ENCODE peak calls at places on chromosomes 1 and 21, in nine cellular contexts. T is mucosa of descending colon, F is PC-3, Y is OCI-LY7, R is IMR-90, K is astrocyte of the spinal cord, Q is tibial nerve, B is mammary epithelial cell, Z is lower lobe of right lung. M is an unnamed sample.

GRCh38 chr1:209772116-209772515 is 12.2 kb downstream of the C1orf74 start:
- DNase-seq in T (no peak), F (no peak), Y (no peak), R (no peak), K (no peak), Q (no peak), B (peak), Z (no peak), M (no peak)

GRCh38 chr1:241639653-241640148 is 468 bp downstream of the CHML start:
- DNase-seq in T (peak), F (no peak), Y (peak), R (no peak), K (peak), Q (no peak), B (peak), Z (peak), M (no peak)

GRCh38 chr1:36807262-36807661 is 227.1 kb downstream of the GRIK3 start:
- DNase-seq in T (no peak), F (no peak), Y (no peak), R (no peak), K (no peak), Q (no peak), B (no peak), Z (no peak), M (no peak)

GRCh38 chr1:204360314-204360713 is 585 bp upstream of the PLEKHA6 start:
- DNase-seq in T (no peak), F (no peak), Y (no peak), R (no peak), K (no peak), Q (no peak), B (no peak), Z (no peak), M (no peak)

GRCh38 chr1:215473943-215474342 is 93.2 kb upstream of the KCTD3 start:
- DNase-seq in T (no peak), F (no peak), Y (no peak), R (peak), K (no peak), Q (no peak), B (no peak), Z (no peak), M (no peak)

GRCh38 chr1:205598841-205599666 is 32.8 kb downstream of the ELK4 start:
- DNase-seq in T (peak), F (no peak), Y (no peak), R (peak), K (peak), Q (no peak), B (peak), Z (no peak), M (no peak)

GRCh38 chr1:14442669-14443068 is 155.8 kb upstream of the KAZN start:
- DNase-seq in T (no peak), F (no peak), Y (peak), R (no peak), K (no peak), Q (no peak), B (no peak), Z (no peak), M (no peak)

GRCh38 chr1:16918371-16918770 is 3.4 kb upstream of the CROCC start:
- DNase-seq in T (no peak), F (no peak), Y (no peak), R (no peak), K (no peak), Q (no peak), B (no peak), Z (peak), M (no peak)

GRCh38 chr1:228884615-228885566 is 149.6 kb downstream of the RHOU start:
- DNase-seq in T (no peak), F (no peak), Y (no peak), R (peak), K (no peak), Q (no peak), B (no peak), Z (no peak), M (no peak)

GRCh38 chr1:153375511-153375910 is at the start of gene S100A12:
- DNase-seq in T (no peak), F (peak), Y (no peak), R (peak), K (peak), Q (no peak), B (peak), Z (no peak), M (no peak)

GRCh38 chr21:44800103-44800502 is 1.5 kb downstream of the UBE2G2 start:
- DNase-seq in T (peak), F (peak), Y (peak), R (peak), K (peak), Q (no peak), B (peak), Z (no peak), M (no peak)

GRCh38 chr1:162562452-162562828 is 918 bp downstream of the UAP1 start:
- DNase-seq in T (peak), F (peak), Y (no peak), R (peak), K (peak), Q (no peak), B (peak), Z (no peak), M (no peak)

GRCh38 chr21:26844258-26845065 is 747 bp downstream of the ADAMTS1 start:
- DNase-seq in T (no peak), F (peak), Y (no peak), R (peak), K (peak), Q (peak), B (peak), Z (peak), M (no peak)

GRCh38 chr1:56068908-56069307 is 510.5 kb downstream of the PLPP3 start:
- DNase-seq in T (no peak), F (peak), Y (no peak), R (peak), K (peak), Q (no peak), B (peak), Z (no peak), M (no peak)

GRCh38 chr1:13583592-13583963 is at the start of gene PDPN:
- DNase-seq in T (no peak), F (no peak), Y (no peak), R (no peak), K (peak), Q (no peak), B (no peak), Z (no peak), M (no peak)

GRCh38 chr1:16718908-16719533 is 21.3 kb upstream of the RNU1-4 start:
- DNase-seq in T (no peak), F (peak), Y (peak), R (no peak), K (no peak), Q (no peak), B (peak), Z (no peak), M (no peak)

GRCh38 chr1:157233131-157233530 is 94.9 kb upstream of the ETV3 start:
- DNase-seq in T (no peak), F (no peak), Y (no peak), R (no peak), K (no peak), Q (no peak), B (no peak), Z (no peak), M (no peak)

GRCh38 chr1:118960567-118961136 is 27.5 kb downstream of the TBX15 start:
- DNase-seq in T (peak), F (peak), Y (peak), R (no peak), K (peak), Q (peak), B (no peak), Z (no peak), M (no peak)

GRCh38 chr1:68015960-68016359 is 34.5 kb downstream of the DIRAS3 start:
- DNase-seq in T (no peak), F (no peak), Y (no peak), R (no peak), K (no peak), Q (no peak), B (no peak), Z (no peak), M (no peak)

GRCh38 chr1:85451236-85451830 is 13.6 kb downstream of the DDAH1 start:
- DNase-seq in T (no peak), F (peak), Y (no peak), R (no peak), K (no peak), Q (no peak), B (peak), Z (no peak), M (no peak)

GRCh38 chr1:186304982-186305949 is 69.8 kb downstream of the TPR start:
- DNase-seq in T (no peak), F (peak), Y (peak), R (peak), K (peak), Q (no peak), B (peak), Z (no peak), M (peak)

GRCh38 chr1:111191496-111191895 is 8.9 kb downstream of the DENND2D start:
- DNase-seq in T (no peak), F (no peak), Y (no peak), R (peak), K (peak), Q (no peak), B (no peak), Z (no peak), M (no peak)

GRCh38 chr1:118333601-118334241 is 148.7 kb upstream of the SPAG17 start:
- DNase-seq in T (no peak), F (no peak), Y (no peak), R (no peak), K (peak), Q (no peak), B (no peak), Z (no peak), M (no peak)

GRCh38 chr1:180136311-180136967 is 18.2 kb upstream of the QSOX1 start:
- DNase-seq in T (no peak), F (peak), Y (no peak), R (peak), K (no peak), Q (no peak), B (no peak), Z (no peak), M (no peak)

GRCh38 chr1:115098979-115099692 is 9.8 kb upstream of the TSPAN2 start:
- DNase-seq in T (peak), F (peak), Y (peak), R (peak), K (peak), Q (no peak), B (peak), Z (peak), M (peak)

GRCh38 chr1:43660355-43660754 is 10.4 kb downstream of the KDM4A start:
- DNase-seq in T (no peak), F (no peak), Y (no peak), R (no peak), K (no peak), Q (no peak), B (no peak), Z (no peak), M (no peak)

GRCh38 chr1:36784147-36784862 is 250.0 kb downstream of the GRIK3 start:
- DNase-seq in T (no peak), F (no peak), Y (no peak), R (no peak), K (no peak), Q (no peak), B (no peak), Z (no peak), M (no peak)

GRCh38 chr1:90940746-90941145 is 81.1 kb downstream of the ZNF644 start:
- DNase-seq in T (no peak), F (no peak), Y (no peak), R (no peak), K (no peak), Q (no peak), B (no peak), Z (no peak), M (no peak)

GRCh38 chr1:165575700-165576099 is 31.9 kb downstream of the LRRC52 start:
- DNase-seq in T (no peak), F (no peak), Y (no peak), R (no peak), K (no peak), Q (no peak), B (no peak), Z (no peak), M (no peak)

GRCh38 chr1:67973061-67973460 is 77.4 kb downstream of the DIRAS3 start:
- DNase-seq in T (no peak), F (no peak), Y (no peak), R (peak), K (peak), Q (no peak), B (no peak), Z (no peak), M (no peak)

GRCh38 chr1:204623894-204624361 is 61.6 kb downstream of the LRRN2 start:
- DNase-seq in T (no peak), F (peak), Y (peak), R (no peak), K (no peak), Q (no peak), B (no peak), Z (no peak), M (no peak)

GRCh38 chr1:76238094-76238551 is 163.6 kb downstream of the ST6GALNAC3 start:
- DNase-seq in T (no peak), F (no peak), Y (no peak), R (no peak), K (peak), Q (no peak), B (no peak), Z (no peak), M (no peak)

GRCh38 chr1:201245082-201245481 is 38.2 kb upstream of the PKP1 start:
- DNase-seq in T (peak), F (peak), Y (no peak), R (no peak), K (no peak), Q (no peak), B (no peak), Z (no peak), M (no peak)

GRCh38 chr1:3564921-3565831 is 46.1 kb downstream of the MEGF6 start:
- DNase-seq in T (peak), F (peak), Y (peak), R (peak), K (no peak), Q (no peak), B (no peak), Z (no peak), M (peak)

GRCh38 chr1:2356911-2357845 is 34.2 kb downstream of the MORN1 start:
- DNase-seq in T (no peak), F (no peak), Y (no peak), R (no peak), K (no peak), Q (no peak), B (no peak), Z (peak), M (no peak)

GRCh38 chr21:36707763-36708511 is 9.0 kb downstream of the SIM2 start:
- DNase-seq in T (no peak), F (no peak), Y (no peak), R (no peak), K (no peak), Q (no peak), B (no peak), Z (no peak), M (no peak)

GRCh38 chr1:37945743-37946702 is 830 bp downstream of the INPP5B start:
- DNase-seq in T (peak), F (no peak), Y (no peak), R (peak), K (peak), Q (peak), B (no peak), Z (peak), M (no peak)

GRCh38 chr1:37944816-37945215 is 2.0 kb downstream of the INPP5B start:
- DNase-seq in T (no peak), F (no peak), Y (no peak), R (no peak), K (no peak), Q (no peak), B (no peak), Z (peak), M (no peak)

GRCh38 chr1:37944091-37944763 is 2.6 kb downstream of the INPP5B start:
- DNase-seq in T (no peak), F (no peak), Y (no peak), R (peak), K (peak), Q (no peak), B (no peak), Z (peak), M (no peak)

GRCh38 chr1:37940299-37940947 is 6.4 kb downstream of the INPP5B start:
- DNase-seq in T (peak), F (no peak), Y (no peak), R (no peak), K (no peak), Q (no peak), B (no peak), Z (peak), M (no peak)
- TF ChIP-seq CTCF in T (no peak), F (no peak), Y (no peak), R (no peak), K (no peak), Q (no peak), B (no peak), Z (no peak), M (no peak)

GRCh38 chr1:6580588-6581270 is 935 bp downstream of the ZBTB48 start:
- DNase-seq in T (no peak), F (peak), Y (peak), R (no peak), K (no peak), Q (no peak), B (no peak), Z (peak), M (no peak)

GRCh38 chr1:6577831-6578525 is 1.8 kb upstream of the ZBTB48 start:
- DNase-seq in T (no peak), F (no peak), Y (no peak), R (no peak), K (no peak), Q (no peak), B (no peak), Z (no peak), M (no peak)

GRCh38 chr1:6579374-6580118 is at the start of gene ZBTB48:
- DNase-seq in T (peak), F (peak), Y (peak), R (peak), K (peak), Q (peak), B (peak), Z (peak), M (peak)

GRCh38 chr1:6580119-6580587 is 359 bp downstream of the ZBTB48 start:
- DNase-seq in T (no peak), F (no peak), Y (peak), R (no peak), K (no peak), Q (no peak), B (no peak), Z (no peak), M (no peak)

DNA sequence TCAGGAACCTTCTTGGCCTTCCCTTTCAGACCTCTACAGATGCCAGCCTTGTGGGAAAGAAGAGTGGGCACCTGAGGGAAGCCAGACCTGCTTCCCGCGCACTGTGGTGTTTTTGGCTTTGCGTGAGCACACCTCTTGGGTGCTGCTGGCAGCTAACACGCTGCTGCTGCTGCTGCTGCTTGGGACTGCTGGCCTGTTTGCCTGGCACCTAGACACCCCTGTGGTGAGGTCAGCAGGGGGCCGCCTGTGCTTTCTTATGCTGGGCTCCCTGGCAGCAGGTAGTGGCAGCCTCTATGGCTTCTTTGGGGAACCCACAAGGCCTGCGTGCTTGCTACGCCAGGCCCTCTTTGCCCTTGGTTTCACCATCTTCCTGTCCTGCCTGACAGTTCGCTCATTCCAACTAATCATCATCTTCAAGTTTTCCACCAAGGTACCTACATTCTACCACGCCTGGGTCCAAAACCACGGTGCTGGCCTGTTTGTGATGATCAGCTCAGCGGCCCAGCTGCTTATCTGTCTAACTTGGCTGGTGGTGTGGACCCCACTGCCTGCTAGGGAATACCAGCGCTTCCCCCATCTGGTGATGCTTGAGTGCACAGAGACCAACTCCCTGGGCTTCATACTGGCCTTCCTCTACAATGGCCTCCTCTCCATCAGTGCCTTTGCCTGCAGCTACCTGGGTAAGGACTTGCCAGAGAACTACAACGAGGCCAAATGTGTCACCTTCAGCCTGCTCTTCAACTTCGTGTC is 995 bp upstream of the ZBTB48 start:
- DNase-seq in T (no peak), F (no peak), Y (no peak), R (no peak), K (no peak), Q (no peak), B (no peak), Z (no peak), M (no peak)
- H3K4me3 ChIP-seq in T (no peak), F (peak), Y (peak), R (no peak), K (no peak), Q (peak), B (peak), Z (peak), M (no peak)

DNA sequence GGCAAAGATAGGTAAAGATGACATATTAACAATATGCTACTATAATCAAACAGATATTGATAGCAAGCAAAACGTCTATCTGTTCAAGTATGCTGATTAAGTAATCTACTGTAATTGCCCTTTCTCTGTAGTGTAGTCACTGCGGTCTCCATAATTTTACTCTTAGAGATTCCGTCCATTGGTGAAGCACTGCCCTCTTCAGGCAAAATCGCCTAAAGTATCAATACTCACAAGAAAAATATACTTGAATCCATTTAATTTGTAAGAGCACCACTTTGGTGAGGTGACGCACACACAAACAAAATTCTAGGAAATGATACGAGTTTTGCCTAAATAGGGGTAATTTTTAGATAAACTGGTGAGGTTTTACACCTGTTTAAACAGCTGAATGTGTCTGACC is 434.6 kb upstream of the CHRM3 start:
- DNase-seq in T (peak), F (peak), Y (no peak), R (peak), K (peak), Q (no peak), B (peak), Z (no peak), M (no peak)
- TF ChIP-seq CTCF in T (no peak), F (peak), Y (peak), R (peak), K (peak), Q (peak), B (peak), Z (no peak), M (no peak)

GRCh38 chr1:109396513-109396839 is 1.2 kb downstream of the SORT1 start:
- DNase-seq in T (no peak), F (no peak), Y (no peak), R (no peak), K (no peak), Q (no peak), B (no peak), Z (no peak), M (no peak)
- H3K4me3 ChIP-seq in T (no peak), F (peak), Y (peak), R (peak), K (peak), Q (peak), B (peak), Z (peak), M (no peak)

GRCh38 chr1:34899906-34900305 is 29.5 kb downstream of the DLGAP3 start:
- DNase-seq in T (no peak), F (no peak), Y (no peak), R (no peak), K (no peak), Q (no peak), B (no peak), Z (no peak), M (no peak)

GRCh38 chr1:34899471-34899870 is 30.0 kb downstream of the DLGAP3 start:
- DNase-seq in T (no peak), F (no peak), Y (no peak), R (no peak), K (no peak), Q (no peak), B (no peak), Z (no peak), M (no peak)

GRCh38 chr1:34898220-34898820 is 31.1 kb downstream of the DLGAP3 start:
- DNase-seq in T (no peak), F (no peak), Y (no peak), R (no peak), K (no peak), Q (no peak), B (no peak), Z (no peak), M (no peak)

GRCh38 chr1:34901919-34902318 is 27.5 kb downstream of the DLGAP3 start:
- DNase-seq in T (no peak), F (no peak), Y (no peak), R (no peak), K (no peak), Q (no peak), B (no peak), Z (no peak), M (no peak)

GRCh38 chr1:34900775-34901502 is 28.5 kb downstream of the DLGAP3 start:
- DNase-seq in T (no peak), F (no peak), Y (no peak), R (no peak), K (no peak), Q (no peak), B (no peak), Z (no peak), M (no peak)
- TF ChIP-seq CTCF in T (no peak), F (no peak), Y (no peak), R (no peak), K (no peak), Q (no peak), B (no peak), Z (no peak), M (no peak)

DNA sequence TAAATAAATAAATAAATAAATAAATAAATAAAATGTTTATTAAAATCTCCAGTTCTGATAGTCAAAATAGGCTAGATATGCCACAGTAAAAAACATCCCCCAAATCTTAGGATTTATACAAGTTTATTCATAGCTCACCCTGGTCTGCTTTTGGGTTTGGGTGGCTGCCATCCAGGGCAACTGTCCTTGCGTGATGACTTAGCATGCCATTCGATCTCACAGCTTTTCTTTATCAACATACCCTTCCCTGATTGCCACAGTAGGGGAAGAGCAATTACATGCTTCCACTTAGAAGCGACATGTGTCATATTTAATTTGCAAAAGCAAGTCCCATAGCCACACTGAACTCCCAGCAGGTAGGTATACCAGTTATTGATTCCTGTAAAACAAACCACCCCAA is 52.7 kb downstream of the TEX35 start:
- DNase-seq in T (no peak), F (no peak), Y (no peak), R (no peak), K (no peak), Q (no peak), B (no peak), Z (no peak), M (no peak)
- H3K4me3 ChIP-seq in T (no peak), F (no peak), Y (no peak), R (no peak), K (no peak), Q (no peak), B (no peak), Z (no peak), M (no peak)